ENCODE peak calls at places on chromosomes 12 and 14, in seven cellular contexts. One of them, this sample, is unnamed.

GRCh38 chr12:61574339-61574738 is 685.9 kb upstream of the USP15 start:
- DNase-seq in IMR-90: no peak
- DNase-seq in neuronal stem cell: no peak
- DNase-seq in mesenchymal stem cell: no peak
- DNase-seq in H1: no peak
- DNase-seq in H9: no peak
- DNase-seq in mesendoderm: peak
- DNase-seq in this sample: no peak

GRCh38 chr14:106185837-106186233 is 659.5 kb downstream of the TMEM121 start:
- DNase-seq in IMR-90: no peak
- DNase-seq in neuronal stem cell: no peak
- DNase-seq in mesenchymal stem cell: no peak
- DNase-seq in H1: no peak
- DNase-seq in H9: no peak
- DNase-seq in mesendoderm: no peak
- DNase-seq in this sample: no peak

GRCh38 chr12:41228066-41228820 is 40.1 kb downstream of the PDZRN4 start:
- DNase-seq in IMR-90: no peak
- DNase-seq in neuronal stem cell: no peak
- DNase-seq in mesenchymal stem cell: no peak
- DNase-seq in H1: no peak
- DNase-seq in H9: no peak
- DNase-seq in mesendoderm: no peak
- DNase-seq in this sample: no peak

GRCh38 chr12:129819391-129819790 is 84.4 kb downstream of the TMEM132D start:
- DNase-seq in IMR-90: no peak
- DNase-seq in neuronal stem cell: no peak
- DNase-seq in mesenchymal stem cell: no peak
- DNase-seq in H1: no peak
- DNase-seq in H9: no peak
- DNase-seq in mesendoderm: no peak
- DNase-seq in this sample: peak

GRCh38 chr14:84937449-84937848 is 592.5 kb upstream of the FLRT2 start:
- DNase-seq in IMR-90: no peak
- DNase-seq in neuronal stem cell: no peak
- DNase-seq in mesenchymal stem cell: no peak
- DNase-seq in H1: no peak
- DNase-seq in H9: no peak
- DNase-seq in mesendoderm: peak
- DNase-seq in this sample: no peak

GRCh38 chr14:21001218-21001617 is 2.1 kb downstream of the SLC39A2 start:
- DNase-seq in IMR-90: no peak
- DNase-seq in neuronal stem cell: no peak
- DNase-seq in mesenchymal stem cell: no peak
- DNase-seq in H1: no peak
- DNase-seq in H9: no peak
- DNase-seq in mesendoderm: no peak
- DNase-seq in this sample: no peak

GRCh38 chr14:94473666-94474410 is 2.2 kb downstream of the SERPINA9 start:
- DNase-seq in IMR-90: no peak
- DNase-seq in neuronal stem cell: no peak
- DNase-seq in mesenchymal stem cell: no peak
- DNase-seq in H1: no peak
- DNase-seq in H9: peak
- DNase-seq in mesendoderm: no peak
- DNase-seq in this sample: peak

GRCh38 chr12:116339800-116340371 is 62.4 kb upstream of the MED13L start:
- DNase-seq in IMR-90: peak
- DNase-seq in neuronal stem cell: no peak
- DNase-seq in mesenchymal stem cell: peak
- DNase-seq in H1: no peak
- DNase-seq in H9: no peak
- DNase-seq in mesendoderm: no peak
- DNase-seq in this sample: no peak

GRCh38 chr14:54364555-54365415 is 32.0 kb upstream of the CDKN3 start:
- DNase-seq in IMR-90: peak
- DNase-seq in neuronal stem cell: no peak
- DNase-seq in mesenchymal stem cell: peak
- DNase-seq in H1: no peak
- DNase-seq in H9: no peak
- DNase-seq in mesendoderm: no peak
- DNase-seq in this sample: peak

GRCh38 chr12:122981587-122982493 is 1.4 kb downstream of the ARL6IP4 start:
- DNase-seq in IMR-90: no peak
- DNase-seq in neuronal stem cell: no peak
- DNase-seq in mesenchymal stem cell: no peak
- DNase-seq in H1: no peak
- DNase-seq in H9: no peak
- DNase-seq in mesendoderm: no peak
- DNase-seq in this sample: no peak

GRCh38 chr12:84356224-84356623 is 556.4 kb downstream of the SLC6A15 start:
- DNase-seq in IMR-90: no peak
- DNase-seq in neuronal stem cell: no peak
- DNase-seq in mesenchymal stem cell: no peak
- DNase-seq in H1: no peak
- DNase-seq in H9: no peak
- DNase-seq in mesendoderm: no peak
- DNase-seq in this sample: no peak

GRCh38 chr12:28629691-28630090 is 439.4 kb downstream of the CCDC91 start:
- DNase-seq in IMR-90: no peak
- DNase-seq in neuronal stem cell: no peak
- DNase-seq in mesenchymal stem cell: no peak
- DNase-seq in H1: no peak
- DNase-seq in H9: no peak
- DNase-seq in mesendoderm: no peak
- DNase-seq in this sample: no peak

GRCh38 chr12:43210437-43211197 is 341.4 kb downstream of the ADAMTS20 start:
- DNase-seq in IMR-90: peak
- DNase-seq in neuronal stem cell: no peak
- DNase-seq in mesenchymal stem cell: peak
- DNase-seq in H1: no peak
- DNase-seq in H9: no peak
- DNase-seq in mesendoderm: no peak
- DNase-seq in this sample: no peak

GRCh38 chr14:35044939-35045797 is 904 bp upstream of the FAM177A1 start:
- DNase-seq in IMR-90: peak
- DNase-seq in neuronal stem cell: no peak
- DNase-seq in mesenchymal stem cell: no peak
- DNase-seq in H1: no peak
- DNase-seq in H9: no peak
- DNase-seq in mesendoderm: no peak
- DNase-seq in this sample: peak

GRCh38 chr14:105863296-105864108 is 337.1 kb downstream of the TMEM121 start:
- DNase-seq in IMR-90: no peak
- DNase-seq in neuronal stem cell: no peak
- DNase-seq in mesenchymal stem cell: no peak
- DNase-seq in H1: no peak
- DNase-seq in H9: peak
- DNase-seq in mesendoderm: no peak
- DNase-seq in this sample: no peak

GRCh38 chr14:49768301-49769121 is 558 bp downstream of the KLHDC2 start:
- DNase-seq in IMR-90: peak
- DNase-seq in neuronal stem cell: peak
- DNase-seq in mesenchymal stem cell: peak
- DNase-seq in H1: peak
- DNase-seq in H9: peak
- DNase-seq in mesendoderm: peak
- DNase-seq in this sample: peak

GRCh38 chr12:131386781-131387180 is 324.1 kb upstream of the SFSWAP start:
- DNase-seq in IMR-90: no peak
- DNase-seq in neuronal stem cell: no peak
- DNase-seq in mesenchymal stem cell: no peak
- DNase-seq in H1: no peak
- DNase-seq in H9: no peak
- DNase-seq in mesendoderm: no peak
- DNase-seq in this sample: no peak

GRCh38 chr12:32777159-32777558 is 21.5 kb upstream of the YARS2 start:
- DNase-seq in IMR-90: no peak
- DNase-seq in neuronal stem cell: no peak
- DNase-seq in mesenchymal stem cell: no peak
- DNase-seq in H1: no peak
- DNase-seq in H9: no peak
- DNase-seq in mesendoderm: peak
- DNase-seq in this sample: no peak

GRCh38 chr14:56004323-56004722 is 113.9 kb upstream of the PELI2 start:
- DNase-seq in IMR-90: no peak
- DNase-seq in neuronal stem cell: no peak
- DNase-seq in mesenchymal stem cell: no peak
- DNase-seq in H1: no peak
- DNase-seq in H9: no peak
- DNase-seq in mesendoderm: no peak
- DNase-seq in this sample: no peak

GRCh38 chr12:60093428-60093827 is 497.6 kb downstream of the SLC16A7 start:
- DNase-seq in IMR-90: no peak
- DNase-seq in neuronal stem cell: no peak
- DNase-seq in mesenchymal stem cell: no peak
- DNase-seq in H1: no peak
- DNase-seq in H9: peak
- DNase-seq in mesendoderm: peak
- DNase-seq in this sample: no peak

GRCh38 chr12:96344124-96344695 is 56.0 kb downstream of the CDK17 start:
- DNase-seq in IMR-90: no peak
- DNase-seq in neuronal stem cell: no peak
- DNase-seq in mesenchymal stem cell: no peak
- DNase-seq in H1: no peak
- DNase-seq in H9: no peak
- DNase-seq in mesendoderm: no peak
- DNase-seq in this sample: no peak

GRCh38 chr14:103854822-103855733 is 7.7 kb upstream of the PPP1R13B start:
- DNase-seq in IMR-90: no peak
- DNase-seq in neuronal stem cell: no peak
- DNase-seq in mesenchymal stem cell: no peak
- DNase-seq in H1: no peak
- DNase-seq in H9: peak
- DNase-seq in mesendoderm: peak
- DNase-seq in this sample: peak

GRCh38 chr14:54211562-54212308 is 185.1 kb upstream of the CDKN3 start:
- DNase-seq in IMR-90: peak
- DNase-seq in neuronal stem cell: no peak
- DNase-seq in mesenchymal stem cell: peak
- DNase-seq in H1: no peak
- DNase-seq in H9: no peak
- DNase-seq in mesendoderm: peak
- DNase-seq in this sample: peak

GRCh38 chr12:1174659-1175058 is 183.6 kb downstream of the ERC1 start:
- DNase-seq in IMR-90: no peak
- DNase-seq in neuronal stem cell: no peak
- DNase-seq in mesenchymal stem cell: no peak
- DNase-seq in H1: no peak
- DNase-seq in H9: no peak
- DNase-seq in mesendoderm: no peak
- DNase-seq in this sample: no peak

GRCh38 chr14:77085538-77085937 is 12.5 kb upstream of the CIPC start:
- DNase-seq in IMR-90: no peak
- DNase-seq in neuronal stem cell: peak
- DNase-seq in mesenchymal stem cell: peak
- DNase-seq in H1: no peak
- DNase-seq in H9: no peak
- DNase-seq in mesendoderm: peak
- DNase-seq in this sample: peak

GRCh38 chr12:106717671-106718070 is 56.8 kb upstream of the RIC8B start:
- DNase-seq in IMR-90: no peak
- DNase-seq in neuronal stem cell: no peak
- DNase-seq in mesenchymal stem cell: no peak
- DNase-seq in H1: no peak
- DNase-seq in H9: no peak
- DNase-seq in mesendoderm: no peak
- DNase-seq in this sample: no peak

GRCh38 chr12:57133916-57134315 is 5.6 kb downstream of the LRP1 start:
- DNase-seq in IMR-90: no peak
- DNase-seq in neuronal stem cell: no peak
- DNase-seq in mesenchymal stem cell: no peak
- DNase-seq in H1: no peak
- DNase-seq in H9: no peak
- DNase-seq in mesendoderm: no peak
- DNase-seq in this sample: no peak
- H3K27ac ChIP-seq in IMR-90: peak
- H3K27ac ChIP-seq in neuronal stem cell: no peak
- H3K27ac ChIP-seq in mesenchymal stem cell: peak
- H3K27ac ChIP-seq in H1: no peak
- H3K27ac ChIP-seq in H9: no peak
- H3K27ac ChIP-seq in mesendoderm: peak
- H3K27ac ChIP-seq in this sample: peak

GRCh38 chr14:41805633-41806032 is 199.0 kb downstream of the LRFN5 start:
- DNase-seq in IMR-90: no peak
- DNase-seq in neuronal stem cell: no peak
- DNase-seq in mesenchymal stem cell: no peak
- DNase-seq in H1: no peak
- DNase-seq in H9: no peak
- DNase-seq in mesendoderm: no peak
- DNase-seq in this sample: no peak
- H3K18ac ChIP-seq in IMR-90: no peak
- H3K18ac ChIP-seq in neuronal stem cell: no peak
- H3K18ac ChIP-seq in mesenchymal stem cell: no peak
- H3K18ac ChIP-seq in H1: no peak
- H3K18ac ChIP-seq in H9: no peak
- H3K18ac ChIP-seq in mesendoderm: no peak
- H3K18ac ChIP-seq in this sample: no peak

GRCh38 chr12:102911320-102911719 is 5.7 kb downstream of the PAH start:
- DNase-seq in IMR-90: no peak
- DNase-seq in neuronal stem cell: no peak
- DNase-seq in mesenchymal stem cell: no peak
- DNase-seq in H1: no peak
- DNase-seq in H9: no peak
- DNase-seq in mesendoderm: no peak
- DNase-seq in this sample: no peak
- H2AK5ac ChIP-seq in IMR-90: no peak
- H2AK5ac ChIP-seq in neuronal stem cell: no peak
- H2AK5ac ChIP-seq in mesenchymal stem cell: no peak
- H2AK5ac ChIP-seq in H1: no peak
- H2AK5ac ChIP-seq in H9: no peak
- H2AK5ac ChIP-seq in mesendoderm: no peak
- H2AK5ac ChIP-seq in this sample: no peak

GRCh38 chr12:56122637-56123036 is 4.6 kb downstream of the ZC3H10 start:
- DNase-seq in IMR-90: no peak
- DNase-seq in neuronal stem cell: no peak
- DNase-seq in mesenchymal stem cell: peak
- DNase-seq in H1: no peak
- DNase-seq in H9: no peak
- DNase-seq in mesendoderm: no peak
- DNase-seq in this sample: no peak

GRCh38 chr12:56121204-56121870 is 3.3 kb downstream of the ZC3H10 start:
- DNase-seq in IMR-90: no peak
- DNase-seq in neuronal stem cell: no peak
- DNase-seq in mesenchymal stem cell: no peak
- DNase-seq in H1: no peak
- DNase-seq in H9: no peak
- DNase-seq in mesendoderm: no peak
- DNase-seq in this sample: no peak

GRCh38 chr12:56126732-56127239 is 1.3 kb upstream of the ESYT1 start:
- DNase-seq in IMR-90: no peak
- DNase-seq in neuronal stem cell: no peak
- DNase-seq in mesenchymal stem cell: no peak
- DNase-seq in H1: no peak
- DNase-seq in H9: no peak
- DNase-seq in mesendoderm: no peak
- DNase-seq in this sample: no peak

GRCh38 chr12:56127485-56127887 is 581 bp upstream of the ESYT1 start:
- DNase-seq in IMR-90: no peak
- DNase-seq in neuronal stem cell: no peak
- DNase-seq in mesenchymal stem cell: no peak
- DNase-seq in H1: no peak
- DNase-seq in H9: no peak
- DNase-seq in mesendoderm: no peak
- DNase-seq in this sample: no peak

GRCh38 chr12:56124133-56124532 is 3.9 kb upstream of the ESYT1 start:
- DNase-seq in IMR-90: no peak
- DNase-seq in neuronal stem cell: no peak
- DNase-seq in mesenchymal stem cell: no peak
- DNase-seq in H1: no peak
- DNase-seq in H9: no peak
- DNase-seq in mesendoderm: no peak
- DNase-seq in this sample: no peak
- H3K27ac ChIP-seq in IMR-90: no peak
- H3K27ac ChIP-seq in neuronal stem cell: no peak
- H3K27ac ChIP-seq in mesenchymal stem cell: no peak
- H3K27ac ChIP-seq in H1: no peak
- H3K27ac ChIP-seq in H9: no peak
- H3K27ac ChIP-seq in mesendoderm: no peak
- H3K27ac ChIP-seq in this sample: no peak